ENCODE peak calls at places on chromosomes 2 and 18, in eight cellular contexts. Q, C, G, I, T, E, R and B are unnamed samples. For H3K27me3, the result is how much of the 10 kb centered on the place peaks cover.

GRCh38 chr2:209965723-209966122 is 36.7 kb upstream of the RPE start:
- DNase-seq in Q (no peak), C (no peak), G (no peak), I (no peak), T (no peak), E (no peak), R (no peak), B (no peak)

GRCh38 chr2:71277536-71278103 is 50.7 kb upstream of the PAIP2B start:
- DNase-seq in Q (no peak), C (no peak), G (peak), I (peak), T (no peak), E (peak), R (no peak), B (no peak)

GRCh38 chr2:65427536-65427935 is 4.9 kb downstream of the SPRED2 start:
- DNase-seq in Q (no peak), C (no peak), G (no peak), I (no peak), T (no peak), E (no peak), R (no peak), B (no peak)

GRCh38 chr2:185787530-185788145 is 49.0 kb downstream of the FSIP2 start:
- DNase-seq in Q (no peak), C (no peak), G (no peak), I (no peak), T (no peak), E (no peak), R (no peak), B (no peak)

GRCh38 chr2:196262606-196263005 is 91.2 kb upstream of the STK17B start:
- DNase-seq in Q (no peak), C (no peak), G (no peak), I (no peak), T (no peak), E (no peak), R (no peak), B (no peak)

GRCh38 chr2:3180082-3180908 is 197.3 kb downstream of the EIPR1 start:
- DNase-seq in Q (no peak), C (no peak), G (no peak), I (peak), T (no peak), E (no peak), R (no peak), B (peak)

GRCh38 chr2:18650221-18650620 is 60.9 kb upstream of the NT5C1B start:
- DNase-seq in Q (no peak), C (no peak), G (no peak), I (peak), T (no peak), E (no peak), R (no peak), B (no peak)

GRCh38 chr2:69082430-69082997 is 69.5 kb downstream of the ANTXR1 start:
- DNase-seq in Q (peak), C (peak), G (peak), I (no peak), T (no peak), E (peak), R (no peak), B (no peak)

GRCh38 chr2:123695449-123695848 is 329.6 kb upstream of the CNTNAP5 start:
- DNase-seq in Q (no peak), C (no peak), G (no peak), I (no peak), T (no peak), E (no peak), R (no peak), B (no peak)

GRCh38 chr2:54945401-54946219 is 104.6 kb downstream of the RTN4 start:
- DNase-seq in Q (peak), C (peak), G (peak), I (no peak), T (peak), E (peak), R (peak), B (no peak)

GRCh38 chr2:12286347-12286746 is 430.4 kb upstream of the TRIB2 start:
- DNase-seq in Q (no peak), C (no peak), G (no peak), I (no peak), T (no peak), E (no peak), R (no peak), B (no peak)

GRCh38 chr2:168118733-168119518 is 128.5 kb downstream of the STK39 start:
- DNase-seq in Q (no peak), C (no peak), G (peak), I (peak), T (no peak), E (no peak), R (no peak), B (no peak)

GRCh38 chr2:151851761-151852160 is 23.5 kb upstream of the ARL5A start:
- DNase-seq in Q (no peak), C (no peak), G (peak), I (no peak), T (no peak), E (no peak), R (no peak), B (no peak)

GRCh38 chr2:86234573-86235131 is 35.4 kb downstream of the MRPL35 start:
- DNase-seq in Q (no peak), C (no peak), G (no peak), I (no peak), T (no peak), E (no peak), R (no peak), B (no peak)

GRCh38 chr2:155310589-155310988 is 612.1 kb downstream of the KCNJ3 start:
- DNase-seq in Q (no peak), C (no peak), G (peak), I (peak), T (no peak), E (no peak), R (no peak), B (no peak)

GRCh38 chr2:83054751-83055150 is 1404.3 kb downstream of the SUCLG1 start:
- DNase-seq in Q (no peak), C (no peak), G (no peak), I (no peak), T (no peak), E (no peak), R (no peak), B (no peak)

GRCh38 chr2:197207608-197208007 is 103.0 kb downstream of the ANKRD44 start:
- DNase-seq in Q (no peak), C (no peak), G (no peak), I (no peak), T (no peak), E (no peak), R (no peak), B (no peak)

GRCh38 chr2:233307565-233307964 is at the start of gene SAG:
- DNase-seq in Q (no peak), C (no peak), G (no peak), I (no peak), T (no peak), E (no peak), R (no peak), B (no peak)

GRCh38 chr2:235901243-235901642 is 266.9 kb downstream of the GBX2 start:
- DNase-seq in Q (no peak), C (no peak), G (peak), I (no peak), T (no peak), E (no peak), R (no peak), B (no peak)

GRCh38 chr18:63775166-63775730 is at the start of gene SERPINB7:
- DNase-seq in Q (no peak), C (no peak), G (no peak), I (no peak), T (no peak), E (no peak), R (no peak), B (no peak)

GRCh38 chr2:25879133-25879730 is 945 bp upstream of the ASXL2 start:
- DNase-seq in Q (no peak), C (no peak), G (peak), I (no peak), T (no peak), E (no peak), R (no peak), B (no peak)

GRCh38 chr18:36349552-36349951 is 52.0 kb downstream of the FHOD3 start:
- DNase-seq in Q (no peak), C (no peak), G (no peak), I (no peak), T (no peak), E (no peak), R (no peak), B (peak)

GRCh38 chr18:55475916-55476315 is 112.1 kb downstream of the TCF4 start:
- DNase-seq in Q (no peak), C (no peak), G (no peak), I (no peak), T (no peak), E (no peak), R (no peak), B (no peak)

GRCh38 chr2:25341753-25342371 is at the start of gene DNMT3A:
- DNase-seq in Q (peak), C (peak), G (no peak), I (peak), T (no peak), E (no peak), R (no peak), B (no peak)

DNA sequence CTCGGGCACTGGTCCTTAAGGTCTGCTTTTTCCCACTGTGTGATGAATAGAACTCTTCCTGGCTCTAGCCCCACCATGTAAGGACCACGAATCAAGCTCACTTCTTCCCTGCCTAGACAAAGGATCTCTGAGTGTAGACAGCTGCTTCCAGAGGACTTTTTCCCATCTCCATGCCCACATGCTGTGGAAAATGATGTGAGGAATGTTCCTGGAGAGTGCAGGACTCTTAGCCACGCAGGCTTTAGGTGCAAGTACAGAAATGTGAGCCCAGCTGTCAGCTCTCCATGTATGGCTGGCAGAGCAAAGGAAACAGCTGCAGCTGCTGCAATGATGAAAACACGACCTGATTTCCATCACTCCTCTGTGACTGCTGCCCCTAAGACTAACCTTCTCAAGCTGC is 35.5 kb downstream of the NXPH2 start:
- DNase-seq in Q (no peak), C (no peak), G (no peak), I (no peak), T (no peak), E (no peak), R (no peak), B (peak)
- TF ChIP-seq EP300 in Q (no peak), C (no peak), G (no peak), I (no peak), T (no peak), E (no peak), R (no peak), B (no peak)

GRCh38 chr2:42112418-42112817 is 56.7 kb upstream of the EML4 start:
- DNase-seq in Q (no peak), C (no peak), G (no peak), I (no peak), T (no peak), E (no peak), R (no peak), B (no peak)
- H3K27me3 ChIP-seq in Q (under half), C (under half), G (under half), I (under half), T (under half), E (under half), R (under half), B (under half)

GRCh38 chr2:224416656-224417360 is 14.9 kb upstream of the FAM124B start:
- DNase-seq in Q (no peak), C (no peak), G (no peak), I (no peak), T (no peak), E (no peak), R (no peak), B (no peak)

GRCh38 chr2:224413381-224413780 is 11.5 kb upstream of the FAM124B start:
- DNase-seq in Q (no peak), C (no peak), G (no peak), I (no peak), T (no peak), E (no peak), R (no peak), B (no peak)

GRCh38 chr2:224408676-224409075 is 6.8 kb upstream of the FAM124B start:
- DNase-seq in Q (no peak), C (no peak), G (no peak), I (no peak), T (no peak), E (no peak), R (no peak), B (no peak)

GRCh38 chr2:224410946-224411561 is 9.1 kb upstream of the FAM124B start:
- DNase-seq in Q (no peak), C (no peak), G (no peak), I (no peak), T (no peak), E (no peak), R (no peak), B (no peak)

GRCh38 chr2:224412064-224412921 is 10.4 kb upstream of the FAM124B start:
- DNase-seq in Q (no peak), C (no peak), G (no peak), I (no peak), T (no peak), E (no peak), R (no peak), B (no peak)
- TF ChIP-seq EP300 in Q (no peak), C (no peak), G (no peak), I (no peak), T (no peak), E (no peak), R (no peak), B (no peak)

GRCh38 chr18:41436772-41437171 is 518.3 kb upstream of the PIK3C3 start:
- DNase-seq in Q (no peak), C (no peak), G (no peak), I (no peak), T (no peak), E (no peak), R (no peak), B (no peak)
- H3K27me3 ChIP-seq in Q (under half), C (under half), G (under half), I (under half), T (under half), E (under half), R (under half), B (under half)

DNA sequence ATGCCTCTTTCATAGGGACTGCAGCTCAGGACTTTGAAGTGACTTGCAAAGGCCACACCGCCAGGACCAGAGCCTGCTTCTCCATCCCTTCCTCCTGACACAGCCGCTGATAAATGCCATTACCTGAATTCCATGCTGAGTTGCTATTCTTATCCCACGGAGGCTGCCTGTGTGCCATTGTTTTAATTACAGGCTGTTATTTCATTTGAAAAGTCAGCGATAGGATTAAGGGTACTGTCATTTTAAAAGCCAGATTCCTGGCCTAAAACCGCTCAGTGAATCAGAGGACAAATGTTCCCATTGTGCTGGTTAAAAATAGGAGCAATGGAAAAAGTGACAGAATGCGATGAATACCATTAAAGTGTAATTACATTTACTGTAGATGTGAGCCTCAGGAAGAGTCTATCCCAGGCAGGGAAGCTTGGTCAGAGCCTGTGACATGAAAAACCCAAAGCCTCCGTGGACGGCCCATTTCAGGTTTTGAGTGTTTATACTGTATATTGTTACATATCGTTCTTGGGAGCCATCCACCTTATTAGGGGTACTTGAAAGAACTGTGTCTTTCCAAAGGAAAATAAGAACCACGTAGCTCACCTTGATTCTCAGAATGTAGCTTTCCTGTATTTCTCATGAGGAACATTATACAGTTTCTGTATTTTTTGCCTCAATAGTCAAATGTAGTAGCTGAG is 41.3 kb downstream of the PDCL3 start:
- DNase-seq in Q (no peak), C (no peak), G (no peak), I (no peak), T (no peak), E (no peak), R (no peak), B (no peak)
- TF ChIP-seq EP300 in Q (no peak), C (no peak), G (no peak), I (no peak), T (no peak), E (no peak), R (no peak), B (peak)

DNA sequence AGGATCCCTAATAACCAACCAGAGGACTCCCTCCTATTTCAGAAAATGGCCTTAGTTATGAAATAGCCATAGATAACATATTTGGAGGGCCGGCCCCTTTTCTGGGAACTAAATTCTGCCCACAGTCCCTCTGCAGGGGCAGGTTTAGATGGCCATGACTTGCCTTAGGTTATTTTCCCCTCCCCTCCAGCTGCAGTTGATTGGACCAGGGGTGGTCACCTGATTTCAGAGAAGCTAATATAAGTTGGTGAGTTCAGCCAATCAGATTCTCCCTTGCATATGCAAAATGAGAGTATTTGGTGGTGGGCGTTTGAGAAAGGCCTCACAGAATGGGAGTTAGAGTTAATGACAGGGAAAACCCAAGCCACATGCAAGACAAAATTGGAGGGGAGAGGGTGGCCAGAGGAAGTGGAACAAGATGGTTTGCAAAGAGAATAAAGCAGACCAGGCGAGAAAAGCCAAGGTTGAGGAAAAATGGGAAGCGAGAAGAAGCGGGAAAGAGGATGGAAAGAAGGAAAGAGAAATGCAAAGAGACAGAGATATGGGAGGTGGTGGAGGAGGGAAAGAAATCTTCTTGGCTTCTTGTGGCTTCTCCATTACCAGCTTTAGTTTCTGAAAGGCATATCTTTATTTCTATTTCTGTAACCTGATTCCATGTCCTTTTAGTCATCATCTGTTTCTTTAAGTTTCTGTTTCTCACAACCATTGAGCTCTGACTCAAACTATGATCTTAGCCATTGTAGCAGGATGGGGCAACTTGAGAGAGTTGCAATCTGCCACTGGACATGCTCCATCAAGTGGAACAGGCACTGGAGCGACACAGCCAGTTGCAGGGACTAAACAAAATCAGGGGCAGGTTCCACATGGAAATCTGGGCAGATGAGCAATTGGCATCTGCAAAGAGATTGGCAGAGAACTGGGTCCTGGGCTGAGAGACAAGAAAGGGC is 108.1 kb upstream of the SIX3 start:
- DNase-seq in Q (no peak), C (no peak), G (no peak), I (no peak), T (no peak), E (no peak), R (peak), B (no peak)
- H3K27me3 ChIP-seq in Q (under half), C (under half), G (under half), I (under half), T (under half), E (under half), R (under half), B (under half)

GRCh38 chr2:63790491-63790890 is 51.2 kb upstream of the UGP2 start:
- DNase-seq in Q (no peak), C (no peak), G (no peak), I (no peak), T (no peak), E (no peak), R (no peak), B (no peak)

GRCh38 chr2:63792523-63792922 is 49.2 kb upstream of the UGP2 start:
- DNase-seq in Q (no peak), C (no peak), G (no peak), I (no peak), T (no peak), E (no peak), R (no peak), B (no peak)

GRCh38 chr2:63790913-63791312 is 50.8 kb upstream of the UGP2 start:
- DNase-seq in Q (no peak), C (no peak), G (no peak), I (no peak), T (no peak), E (no peak), R (no peak), B (no peak)

GRCh38 chr2:63789318-63790051 is 52.2 kb upstream of the UGP2 start:
- DNase-seq in Q (no peak), C (no peak), G (no peak), I (no peak), T (no peak), E (no peak), R (no peak), B (no peak)

GRCh38 chr2:63791387-63791786 is 50.3 kb upstream of the UGP2 start:
- DNase-seq in Q (no peak), C (no peak), G (no peak), I (no peak), T (no peak), E (no peak), R (no peak), B (no peak)
- TF ChIP-seq EP300 in Q (no peak), C (no peak), G (no peak), I (no peak), T (no peak), E (no peak), R (no peak), B (no peak)

GRCh38 chr18:79786304-79786703 is 11.4 kb upstream of the KCNG2 start:
- DNase-seq in Q (no peak), C (no peak), G (no peak), I (no peak), T (no peak), E (no peak), R (no peak), B (no peak)
- H3K27me3 ChIP-seq in Q (under half), C (under half), G (under half), I (half or more), T (half or more), E (under half), R (under half), B (under half)

DNA sequence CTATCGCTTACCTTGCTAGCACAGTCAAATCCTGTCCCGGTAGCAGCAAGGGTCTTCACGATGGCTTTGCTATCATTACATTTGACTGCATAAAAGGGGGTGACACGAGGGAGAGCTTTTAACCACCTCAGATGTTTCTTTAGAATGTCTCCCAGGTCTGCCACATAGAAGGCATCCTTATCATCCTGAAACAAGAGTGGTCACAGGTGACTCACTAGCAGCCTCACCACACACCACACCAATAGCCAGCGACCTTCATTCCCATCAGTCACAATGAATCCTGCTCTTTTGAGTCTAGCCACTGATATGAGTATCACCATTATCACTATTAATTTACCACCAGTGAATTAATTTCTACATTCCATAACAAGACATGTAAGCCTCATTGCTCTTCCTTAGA is 3.7 kb downstream of the ODC1 start:
- DNase-seq in Q (no peak), C (no peak), G (no peak), I (no peak), T (no peak), E (no peak), R (peak), B (no peak)
- TF ChIP-seq EP300 in Q (no peak), C (no peak), G (no peak), I (no peak), T (no peak), E (no peak), R (no peak), B (no peak)

DNA sequence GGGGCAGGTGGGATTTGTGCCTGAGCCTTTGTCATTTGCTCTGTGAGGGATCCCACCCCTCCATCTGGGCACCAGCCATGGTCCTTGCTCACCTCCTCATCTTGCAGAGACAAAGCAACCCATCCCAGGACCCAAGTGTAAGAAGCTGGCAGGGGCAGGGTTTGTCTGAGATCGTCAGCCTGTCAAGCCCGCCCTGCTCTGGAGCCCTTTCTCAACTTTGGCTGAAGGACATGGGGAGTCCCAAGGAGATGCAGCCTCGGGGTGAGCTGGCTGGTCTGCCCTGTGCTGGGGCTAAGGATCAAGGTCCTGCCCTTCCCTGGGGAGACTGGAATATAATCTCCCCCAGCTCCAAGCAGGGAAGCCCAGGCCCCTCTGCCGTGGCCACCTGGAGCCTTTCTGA is 86.0 kb downstream of the CAPN13 start:
- DNase-seq in Q (no peak), C (peak), G (no peak), I (no peak), T (no peak), E (no peak), R (no peak), B (peak)
- H3K27me3 ChIP-seq in Q (under half), C (under half), G (under half), I (under half), T (under half), E (under half), R (under half), B (under half)